ENCODE peak calls at places on chromosome 19, in ten cellular contexts. Q is stimulated activated CD4-positive, alpha-beta T cell treated with anti-CD3 and anti-CD28 coated beads, Interleukin-2, amount 100 ng/mL, for 48 hours; B is amniotic stem cell; U is COR-L47; L is activated CD8-positive, alpha-beta memory T cell treated with anti-CD3 and anti-CD28 coated beads for 24 hours; K is mucosa of gallbladder; D is thoracic aorta; H is T-helper 9 cell; M is epithelial cell of esophagus; C is activated B cell treated with CpG ODN at 0.5 μM for 24 hours. F is an unnamed sample.

GRCh38 chr19:29620931-29621351 is 14.9 kb downstream of the POP4 start:
- DNase-seq in M (no peak), D (no peak), L (peak), Q (peak), K (no peak), U (no peak), H (no peak), C (no peak), B (no peak), F (no peak)

GRCh38 chr19:5838437-5839311 is 828 bp downstream of the FUT6 start:
- DNase-seq in L (no peak), D (no peak), B (no peak), H (no peak), C (no peak), U (no peak), K (peak), M (no peak), Q (no peak), F (no peak)

GRCh38 chr19:8575467-8575997 is 1.7 kb downstream of the MYO1F start:
- DNase-seq in M (no peak), K (no peak), U (no peak), B (no peak), C (no peak), Q (no peak), D (no peak), H (peak), L (peak), F (no peak)

GRCh38 chr19:18160792-18161690 is 8.1 kb downstream of the PIK3R2 start:
- DNase-seq in M (peak), D (no peak), K (peak), C (peak), H (peak), U (peak), B (no peak), L (peak), Q (peak), F (peak)

GRCh38 chr19:16623576-16623975 is 4.4 kb downstream of the MED26 start:
- DNase-seq in B (no peak), Q (no peak), C (no peak), M (no peak), U (no peak), L (no peak), K (no peak), D (no peak), H (no peak), F (no peak)

GRCh38 chr19:41000310-41000737 is 9.2 kb downstream of the CYP2B6 start:
- DNase-seq in M (peak), B (no peak), K (peak), C (no peak), H (no peak), Q (no peak), U (no peak), D (no peak), L (no peak), F (no peak)

GRCh38 chr19:48446579-48446978 is 796 bp downstream of the GRWD1 start:
- DNase-seq in L (no peak), H (no peak), B (no peak), U (no peak), M (no peak), C (no peak), D (no peak), K (no peak), Q (no peak), F (no peak)

GRCh38 chr19:1284979-1285736 is 515 bp upstream of the EFNA2 start:
- DNase-seq in C (no peak), K (no peak), Q (no peak), D (no peak), M (no peak), B (no peak), U (no peak), L (no peak), H (no peak), F (no peak)

GRCh38 chr19:46394398-46394797 is 19.0 kb downstream of the CCDC8 start:
- DNase-seq in C (no peak), U (no peak), M (no peak), B (no peak), H (no peak), D (no peak), Q (no peak), L (no peak), K (no peak), F (no peak)

GRCh38 chr19:45428385-45429231 is 4.9 kb upstream of the ERCC1 start:
- DNase-seq in U (no peak), B (peak), H (no peak), K (no peak), L (no peak), C (no peak), Q (no peak), D (no peak), M (no peak), F (no peak)

GRCh38 chr19:3881272-3882040 is 971 bp downstream of the ATCAY start:
- DNase-seq in M (no peak), L (no peak), Q (no peak), C (no peak), H (no peak), K (no peak), B (no peak), U (peak), D (no peak), F (no peak)

GRCh38 chr19:3984584-3984907 is 717 bp downstream of the EEF2 start:
- DNase-seq in H (no peak), K (no peak), U (no peak), L (no peak), D (no peak), B (no peak), M (no peak), Q (no peak), C (no peak), F (no peak)

GRCh38 chr19:843836-844299 is 3.1 kb downstream of the PRTN3 start:
- DNase-seq in B (no peak), D (no peak), Q (no peak), H (no peak), K (no peak), L (no peak), C (no peak), M (no peak), U (no peak), F (no peak)

GRCh38 chr19:58519087-58519354 is 589 bp downstream of the ZBTB45 start:
- DNase-seq in L (peak), D (no peak), K (peak), M (peak), H (peak), U (peak), C (peak), Q (peak), B (peak), F (no peak)

GRCh38 chr19:3426433-3426832 is 53.9 kb downstream of the SMIM24 start:
- DNase-seq in U (no peak), K (no peak), H (no peak), L (no peak), C (no peak), Q (no peak), B (no peak), D (no peak), M (no peak), F (no peak)

GRCh38 chr19:38729653-38730469 is 14.4 kb downstream of the CAPN12 start:
- DNase-seq in L (peak), M (peak), D (no peak), H (peak), U (peak), C (peak), Q (peak), B (no peak), K (peak), F (peak)

F was measured in upper lobe of left lung.